ENCODE peak calls at places on chromosomes 7 and 10, in six cellular contexts. One of them, this sample, is unnamed.

GRCh38 chr10:18113881-18114280 is 26.3 kb upstream of the CACNB2 start:
- DNase-seq in heart left ventricle: no peak
- DNase-seq in IMR-90: no peak
- DNase-seq in body of pancreas: no peak
- DNase-seq in tibial nerve: no peak
- DNase-seq in A549: no peak
- DNase-seq in this sample: no peak

GRCh38 chr7:46534593-46535271 is 613.7 kb upstream of the IGFBP3 start:
- DNase-seq in heart left ventricle: no peak
- DNase-seq in IMR-90: peak; percentile 93
- DNase-seq in body of pancreas: no peak
- DNase-seq in tibial nerve: no peak
- DNase-seq in A549: peak; percentile 51
- DNase-seq in this sample: peak; percentile 63

GRCh38 chr10:7475046-7475860 is 64.4 kb upstream of the SFMBT2 start:
- DNase-seq in heart left ventricle: peak; percentile 61
- DNase-seq in IMR-90: no peak
- DNase-seq in body of pancreas: peak; percentile 40
- DNase-seq in tibial nerve: no peak
- DNase-seq in A549: no peak
- DNase-seq in this sample: no peak

GRCh38 chr10:125411724-125412123 is 251.4 kb upstream of the CTBP2 start:
- DNase-seq in heart left ventricle: no peak
- DNase-seq in IMR-90: peak; percentile 96
- DNase-seq in body of pancreas: no peak
- DNase-seq in tibial nerve: no peak
- DNase-seq in A549: no peak
- DNase-seq in this sample: no peak

GRCh38 chr10:60862517-60862916 is 81.5 kb downstream of the RHOBTB1 start:
- DNase-seq in heart left ventricle: no peak
- DNase-seq in IMR-90: no peak
- DNase-seq in body of pancreas: no peak
- DNase-seq in tibial nerve: no peak
- DNase-seq in A549: no peak
- DNase-seq in this sample: no peak

GRCh38 chr7:132393789-132394261 is 182.4 kb downstream of the PLXNA4 start:
- DNase-seq in heart left ventricle: peak; percentile 55
- DNase-seq in IMR-90: no peak
- DNase-seq in body of pancreas: peak; percentile 48
- DNase-seq in tibial nerve: peak; percentile 25
- DNase-seq in A549: no peak
- DNase-seq in this sample: no peak

GRCh38 chr7:27423290-27423689 is 180.7 kb downstream of the EVX1 start:
- DNase-seq in heart left ventricle: no peak
- DNase-seq in IMR-90: no peak
- DNase-seq in body of pancreas: peak; percentile 24
- DNase-seq in tibial nerve: no peak
- DNase-seq in A549: no peak
- DNase-seq in this sample: peak; percentile 85

GRCh38 chr7:83347836-83348482 is 185.3 kb upstream of the PCLO start:
- DNase-seq in heart left ventricle: no peak
- DNase-seq in IMR-90: peak; percentile 65
- DNase-seq in body of pancreas: no peak
- DNase-seq in tibial nerve: no peak
- DNase-seq in A549: peak; percentile 23
- DNase-seq in this sample: peak; percentile 69

GRCh38 chr10:103241262-103242011 is 4.2 kb upstream of the RPEL1 start:
- DNase-seq in heart left ventricle: no peak
- DNase-seq in IMR-90: peak; percentile 50
- DNase-seq in body of pancreas: peak; percentile 83
- DNase-seq in tibial nerve: no peak
- DNase-seq in A549: peak; percentile 98
- DNase-seq in this sample: no peak

GRCh38 chr7:127486654-127487053 is 94.1 kb upstream of the ZNF800 start:
- DNase-seq in heart left ventricle: no peak
- DNase-seq in IMR-90: peak; percentile 0
- DNase-seq in body of pancreas: no peak
- DNase-seq in tibial nerve: no peak
- DNase-seq in A549: no peak
- DNase-seq in this sample: no peak

GRCh38 chr10:84695983-84696382 is 367.6 kb downstream of the CCSER2 start:
- DNase-seq in heart left ventricle: no peak
- DNase-seq in IMR-90: no peak
- DNase-seq in body of pancreas: no peak
- DNase-seq in tibial nerve: no peak
- DNase-seq in A549: no peak
- DNase-seq in this sample: no peak

GRCh38 chr7:27920281-27920946 is 180.5 kb downstream of the TAX1BP1 start:
- DNase-seq in heart left ventricle: no peak
- DNase-seq in IMR-90: no peak
- DNase-seq in body of pancreas: no peak
- DNase-seq in tibial nerve: no peak
- DNase-seq in A549: no peak
- DNase-seq in this sample: no peak

GRCh38 chr7:28423112-28423511 is 10.8 kb downstream of the CREB5 start:
- DNase-seq in heart left ventricle: no peak
- DNase-seq in IMR-90: no peak
- DNase-seq in body of pancreas: no peak
- DNase-seq in tibial nerve: no peak
- DNase-seq in A549: no peak
- DNase-seq in this sample: no peak

GRCh38 chr7:5767066-5767465 is 14.4 kb downstream of the RNF216 start:
- DNase-seq in heart left ventricle: no peak
- DNase-seq in IMR-90: no peak
- DNase-seq in body of pancreas: no peak
- DNase-seq in tibial nerve: no peak
- DNase-seq in A549: no peak
- DNase-seq in this sample: no peak

GRCh38 chr10:34078798-34079470 is 736.2 kb downstream of the PARD3 start:
- DNase-seq in heart left ventricle: peak; percentile 80
- DNase-seq in IMR-90: no peak
- DNase-seq in body of pancreas: no peak
- DNase-seq in tibial nerve: no peak
- DNase-seq in A549: no peak
- DNase-seq in this sample: no peak

GRCh38 chr7:69395072-69395714 is 203.1 kb upstream of the AUTS2 start:
- DNase-seq in heart left ventricle: no peak
- DNase-seq in IMR-90: no peak
- DNase-seq in body of pancreas: no peak
- DNase-seq in tibial nerve: no peak
- DNase-seq in A549: peak; percentile 63
- DNase-seq in this sample: no peak

GRCh38 chr10:100737359-100738054 is 7.9 kb upstream of the PAX2 start:
- DNase-seq in heart left ventricle: no peak
- DNase-seq in IMR-90: no peak
- DNase-seq in body of pancreas: no peak
- DNase-seq in tibial nerve: no peak
- DNase-seq in A549: no peak
- DNase-seq in this sample: no peak

GRCh38 chr7:40859965-40860543 is 725.2 kb downstream of the SUGCT start:
- DNase-seq in heart left ventricle: no peak
- DNase-seq in IMR-90: no peak
- DNase-seq in body of pancreas: no peak
- DNase-seq in tibial nerve: no peak
- DNase-seq in A549: no peak
- DNase-seq in this sample: no peak

GRCh38 chr7:43294080-43294630 is 181.7 kb downstream of the HECW1 start:
- DNase-seq in heart left ventricle: no peak
- DNase-seq in IMR-90: peak; percentile 78
- DNase-seq in body of pancreas: no peak
- DNase-seq in tibial nerve: no peak
- DNase-seq in A549: peak; percentile 42
- DNase-seq in this sample: no peak

GRCh38 chr10:132149261-132149660 is 37.5 kb upstream of the DPYSL4 start:
- DNase-seq in heart left ventricle: no peak
- DNase-seq in IMR-90: no peak
- DNase-seq in body of pancreas: peak; percentile 8
- DNase-seq in tibial nerve: no peak
- DNase-seq in A549: no peak
- DNase-seq in this sample: no peak

GRCh38 chr7:66296001-66296521 is 90.9 kb downstream of the TPST1 start:
- DNase-seq in heart left ventricle: no peak
- DNase-seq in IMR-90: peak; percentile 81
- DNase-seq in body of pancreas: no peak
- DNase-seq in tibial nerve: no peak
- DNase-seq in A549: no peak
- DNase-seq in this sample: no peak

GRCh38 chr7:92749832-92750231 is 86.5 kb downstream of the CDK6 start:
- DNase-seq in heart left ventricle: no peak
- DNase-seq in IMR-90: no peak
- DNase-seq in body of pancreas: no peak
- DNase-seq in tibial nerve: no peak
- DNase-seq in A549: no peak
- DNase-seq in this sample: no peak

GRCh38 chr10:44312401-44312800 is 72.5 kb downstream of the CXCL12 start:
- DNase-seq in heart left ventricle: no peak
- DNase-seq in IMR-90: no peak
- DNase-seq in body of pancreas: no peak
- DNase-seq in tibial nerve: no peak
- DNase-seq in A549: no peak
- DNase-seq in this sample: no peak

GRCh38 chr10:44308935-44309334 is 76.0 kb downstream of the CXCL12 start:
- DNase-seq in heart left ventricle: no peak
- DNase-seq in IMR-90: no peak
- DNase-seq in body of pancreas: no peak
- DNase-seq in tibial nerve: no peak
- DNase-seq in A549: no peak
- DNase-seq in this sample: no peak

GRCh38 chr10:44310762-44311562 is 73.9 kb downstream of the CXCL12 start:
- DNase-seq in heart left ventricle: peak; percentile 93
- DNase-seq in IMR-90: peak; percentile 79
- DNase-seq in body of pancreas: peak; percentile 92
- DNase-seq in tibial nerve: peak; percentile 80
- DNase-seq in A549: peak; percentile 69
- DNase-seq in this sample: peak; percentile 84

GRCh38 chr10:44311563-44311905 is 73.4 kb downstream of the CXCL12 start:
- DNase-seq in heart left ventricle: no peak
- DNase-seq in IMR-90: no peak
- DNase-seq in body of pancreas: no peak
- DNase-seq in tibial nerve: no peak
- DNase-seq in A549: no peak
- DNase-seq in this sample: no peak

DNA sequence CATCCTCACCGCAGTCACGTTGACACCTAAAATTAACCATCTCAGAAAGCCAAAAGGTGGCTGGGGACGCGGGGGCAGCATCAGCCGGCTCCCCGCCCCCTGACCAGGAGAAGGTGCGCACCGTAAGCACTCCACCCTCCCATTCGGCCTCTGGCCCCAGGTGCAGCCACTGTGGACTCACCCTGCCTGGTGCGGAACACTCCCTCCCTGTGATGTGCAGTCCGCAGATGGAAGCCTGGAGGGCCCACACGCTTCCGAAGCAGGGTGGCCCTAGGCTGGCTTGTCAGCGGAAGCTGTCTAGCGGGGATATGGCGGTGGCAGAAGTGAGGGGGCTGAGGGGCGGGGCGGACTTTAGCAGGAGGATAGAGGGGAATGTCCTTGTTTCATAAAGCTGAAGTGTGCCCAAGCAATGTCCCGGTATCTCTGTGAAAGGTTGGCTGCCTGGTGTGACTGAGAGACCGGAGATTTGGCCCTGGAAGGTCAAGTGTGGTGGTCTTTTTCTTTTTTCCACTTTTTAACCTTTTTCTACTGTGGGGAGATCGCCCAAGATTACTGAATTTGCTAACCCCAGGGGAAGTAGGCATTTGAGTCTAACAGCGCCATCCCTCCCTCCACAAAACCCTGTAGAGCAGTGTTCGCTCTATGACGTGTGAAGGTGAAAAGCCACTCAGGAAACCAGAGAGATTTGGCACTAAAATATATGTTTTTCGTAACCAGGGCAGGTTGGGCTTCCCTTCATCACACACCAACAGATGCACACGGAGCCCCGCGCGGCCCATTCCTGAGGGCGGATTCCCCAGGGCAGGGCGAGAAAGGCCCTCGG is 74.7 kb downstream of the CXCL12 start:
- DNase-seq in heart left ventricle: no peak
- DNase-seq in IMR-90: no peak
- DNase-seq in body of pancreas: no peak
- DNase-seq in tibial nerve: no peak
- DNase-seq in A549: no peak
- DNase-seq in this sample: no peak
- H3K4me3 ChIP-seq in heart left ventricle: peak overlapping the region; percentile 48
- H3K4me3 ChIP-seq in IMR-90: no peak overlapping the region
- H3K4me3 ChIP-seq in body of pancreas: no peak overlapping the region
- H3K4me3 ChIP-seq in tibial nerve: no peak overlapping the region
- H3K4me3 ChIP-seq in A549: no peak overlapping the region
- H3K4me3 ChIP-seq in this sample: peak overlapping the region; percentile 35

GRCh38 chr10:24277277-24277676 is 68.3 kb downstream of the KIAA1217 start:
- DNase-seq in heart left ventricle: no peak
- DNase-seq in IMR-90: no peak
- DNase-seq in body of pancreas: no peak
- DNase-seq in tibial nerve: no peak
- DNase-seq in A549: no peak
- DNase-seq in this sample: no peak

GRCh38 chr10:24278519-24278889 is 69.6 kb downstream of the KIAA1217 start:
- DNase-seq in heart left ventricle: no peak
- DNase-seq in IMR-90: no peak
- DNase-seq in body of pancreas: no peak
- DNase-seq in tibial nerve: no peak
- DNase-seq in A549: no peak
- DNase-seq in this sample: no peak

GRCh38 chr10:24277771-24278518 is 69.0 kb downstream of the KIAA1217 start:
- DNase-seq in heart left ventricle: peak; percentile 43
- DNase-seq in IMR-90: no peak
- DNase-seq in body of pancreas: no peak
- DNase-seq in tibial nerve: no peak
- DNase-seq in A549: no peak
- DNase-seq in this sample: no peak

DNA sequence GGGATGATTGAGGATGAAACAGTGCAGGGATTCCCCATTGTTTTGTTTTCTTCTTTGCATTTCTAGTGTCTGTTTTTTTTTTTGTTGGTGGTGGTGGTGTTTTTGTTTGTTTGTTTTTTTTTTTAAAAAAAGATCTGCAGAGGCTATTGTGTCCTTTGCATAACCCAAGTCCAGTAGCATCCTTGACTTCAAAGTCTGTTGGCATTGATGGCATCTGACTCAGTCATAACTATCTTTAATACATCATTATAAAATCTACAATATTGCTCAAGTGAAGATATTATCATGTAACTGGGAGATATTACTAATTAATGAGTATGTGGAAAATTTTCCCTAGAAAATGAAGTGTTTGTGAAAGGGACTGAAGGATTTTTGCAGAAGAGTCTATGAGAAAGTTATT is 70.2 kb downstream of the KIAA1217 start:
- DNase-seq in heart left ventricle: no peak
- DNase-seq in IMR-90: no peak
- DNase-seq in body of pancreas: no peak
- DNase-seq in tibial nerve: no peak
- DNase-seq in A549: no peak
- DNase-seq in this sample: no peak
- H3K9me3 ChIP-seq in heart left ventricle: peaks cover 17% of the 10 kb centered on the region
- H3K9me3 ChIP-seq in IMR-90: no peaks in the 10 kb centered on the region
- H3K9me3 ChIP-seq in body of pancreas: no peaks in the 10 kb centered on the region
- H3K9me3 ChIP-seq in tibial nerve: peaks cover 13% of the 10 kb centered on the region
- H3K9me3 ChIP-seq in A549: no peaks in the 10 kb centered on the region
- H3K9me3 ChIP-seq in this sample: peaks cover 2% of the 10 kb centered on the region

GRCh38 chr7:87091487-87092066 is 32.1 kb upstream of the ELAPOR2 start:
- DNase-seq in heart left ventricle: no peak
- DNase-seq in IMR-90: no peak
- DNase-seq in body of pancreas: no peak
- DNase-seq in tibial nerve: no peak
- DNase-seq in A549: no peak
- DNase-seq in this sample: no peak
- TF ChIP-seq POLR2A in heart left ventricle: no peak
- TF ChIP-seq POLR2A in IMR-90: no peak
- TF ChIP-seq POLR2A in body of pancreas: no peak
- TF ChIP-seq POLR2A in tibial nerve: no peak
- TF ChIP-seq POLR2A in A549: no peak
- TF ChIP-seq POLR2A in this sample: no peak

GRCh38 chr10:45418859-45419672 is 45.0 kb downstream of the ALOX5 start:
- DNase-seq in heart left ventricle: peak; percentile 83
- DNase-seq in IMR-90: peak; percentile 10
- DNase-seq in body of pancreas: peak; percentile 49
- DNase-seq in tibial nerve: no peak
- DNase-seq in A549: no peak
- DNase-seq in this sample: peak; percentile 76
- H3K4me3 ChIP-seq in heart left ventricle: peak overlapping the region; percentile 59
- H3K4me3 ChIP-seq in IMR-90: peak overlapping the region; percentile 47
- H3K4me3 ChIP-seq in body of pancreas: peak overlapping the region; percentile 36
- H3K4me3 ChIP-seq in tibial nerve: peak overlapping the region; percentile 49
- H3K4me3 ChIP-seq in A549: peak overlapping the region; percentile 17
- H3K4me3 ChIP-seq in this sample: peak overlapping the region; percentile 46

This sample was measured in Peyer's patch.